ENCODE peak calls at places on chromosomes 11 and 22, in four cellular contexts. E is HepG2, B is H1, Q is NT2/D1. T is an unnamed sample.

GRCh38 chr11:26649884-26650283 is 72.0 kb downstream of the SLC5A12 start:
- DNase-seq in E (peak), B (peak), Q (peak), T (peak)

GRCh38 chr22:30398685-30399680 is 2.2 kb downstream of the SEC14L2 start:
- DNase-seq in E (no peak), B (no peak), Q (no peak), T (no peak)

GRCh38 chr11:123176785-123177184 is 18.3 kb downstream of the CLMP start:
- DNase-seq in E (no peak), B (no peak), Q (no peak), T (no peak)

GRCh38 chr11:28760676-28761390 is 652.6 kb downstream of the METTL15 start:
- DNase-seq in E (no peak), B (no peak), Q (no peak), T (no peak)

GRCh38 chr22:20904008-20904979 is 12.9 kb upstream of the CRKL start:
- DNase-seq in E (peak), B (no peak), Q (no peak), T (no peak)

GRCh38 chr11:30889116-30889765 is 303.1 kb upstream of the MPPED2 start:
- DNase-seq in E (no peak), B (no peak), Q (no peak), T (no peak)

GRCh38 chr22:36641902-36642640 is 61.5 kb downstream of the CACNG2 start:
- DNase-seq in E (no peak), B (no peak), Q (no peak), T (no peak)

GRCh38 chr11:105244157-105244820 is 104.7 kb upstream of the CARD18 start:
- DNase-seq in E (no peak), B (no peak), Q (no peak), T (no peak)

GRCh38 chr11:64878494-64879225 is at the start of gene EHD1:
- DNase-seq in E (peak), B (peak), Q (peak), T (peak)

GRCh38 chr22:28976588-28976987 is 85.0 kb downstream of the C22orf31 start:
- DNase-seq in E (no peak), B (no peak), Q (no peak), T (no peak)

GRCh38 chr22:26610983-26611382 is 6.8 kb downstream of the CRYBB1 start:
- DNase-seq in E (no peak), B (no peak), Q (no peak), T (no peak)

GRCh38 chr22:27086728-27087450 is 429.5 kb downstream of the MIAT start:
- DNase-seq in E (no peak), B (no peak), Q (no peak), T (no peak)

GRCh38 chr22:37294747-37295146 is 12.4 kb downstream of the CYTH4 start:
- DNase-seq in E (no peak), B (no peak), Q (no peak), T (no peak)

GRCh38 chr22:32823024-32823730 is 21.7 kb downstream of the TIMP3 start:
- DNase-seq in E (peak), B (peak), Q (no peak), T (no peak)

GRCh38 chr11:126506789-126507188 is 151.3 kb downstream of the ST3GAL4 start:
- DNase-seq in E (no peak), B (no peak), Q (no peak), T (no peak)

GRCh38 chr11:10534331-10534730 is 6.7 kb downstream of the RNF141 start:
- DNase-seq in E (no peak), B (no peak), Q (no peak), T (no peak)

GRCh38 chr11:74100735-74101134 is 70.1 kb downstream of the C2CD3 start:
- DNase-seq in E (no peak), B (no peak), Q (no peak), T (no peak)

GRCh38 chr11:396511-396947 is 2.5 kb downstream of the PKP3 start:
- DNase-seq in E (peak), B (no peak), Q (no peak), T (no peak)

GRCh38 chr22:44992166-44992565 is 17.6 kb downstream of the PHF21B start:
- DNase-seq in E (no peak), B (no peak), Q (no peak), T (no peak)

GRCh38 chr11:33634291-33634834 is 66.3 kb downstream of the C11orf91 start:
- DNase-seq in E (no peak), B (no peak), Q (no peak), T (no peak)

GRCh38 chr22:48186121-48186790 is 1423.8 kb downstream of the TBC1D22A start:
- DNase-seq in E (no peak), B (peak), Q (no peak), T (no peak)

GRCh38 chr11:120667281-120667680 is 155.7 kb downstream of the GRIK4 start:
- DNase-seq in E (no peak), B (no peak), Q (no peak), T (no peak)

GRCh38 chr11:43735931-43736330 is 55.4 kb downstream of the HSD17B12 start:
- DNase-seq in E (no peak), B (no peak), Q (no peak), T (no peak)
- TF ChIP-seq SUZ12 in E (no peak), B (no peak), Q (no peak), T (no peak)

GRCh38 chr11:128827494-128827893 is 39.6 kb downstream of the KCNJ1 start:
- DNase-seq in E (no peak), B (no peak), Q (no peak), T (no peak)

GRCh38 chr11:128828350-128828749 is 38.7 kb downstream of the KCNJ1 start:
- DNase-seq in E (no peak), B (no peak), Q (no peak), T (no peak)

GRCh38 chr11:128830836-128831780 is 36.0 kb downstream of the KCNJ1 start:
- DNase-seq in E (peak), B (peak), Q (peak), T (peak)

GRCh38 chr11:128831781-128832497 is 35.2 kb downstream of the KCNJ1 start:
- DNase-seq in E (no peak), B (no peak), Q (no peak), T (peak)

GRCh38 chr11:128830290-128830813 is 36.7 kb downstream of the KCNJ1 start:
- DNase-seq in E (no peak), B (no peak), Q (no peak), T (peak)
- H3K9ac ChIP-seq in E (no peak), B (no peak), Q (no peak), T (peak)

GRCh38 chr11:1546077-1546535 is 26.0 kb downstream of the DUSP8 start:
- DNase-seq in E (no peak), B (peak), Q (no peak), T (no peak)
- TF ChIP-seq SUZ12 in E (no peak), B (no peak), Q (no peak), T (no peak)

GRCh38 chr11:15886866-15887265 is 469.5 kb downstream of the SOX6 start:
- DNase-seq in E (no peak), B (no peak), Q (no peak), T (no peak)

GRCh38 chr11:15885913-15886698 is 470.2 kb downstream of the SOX6 start:
- DNase-seq in E (no peak), B (no peak), Q (no peak), T (no peak)

GRCh38 chr11:15884131-15884530 is 472.2 kb downstream of the SOX6 start:
- DNase-seq in E (no peak), B (no peak), Q (no peak), T (no peak)

GRCh38 chr11:15883349-15883961 is 472.9 kb downstream of the SOX6 start:
- DNase-seq in E (no peak), B (no peak), Q (no peak), T (no peak)

DNA sequence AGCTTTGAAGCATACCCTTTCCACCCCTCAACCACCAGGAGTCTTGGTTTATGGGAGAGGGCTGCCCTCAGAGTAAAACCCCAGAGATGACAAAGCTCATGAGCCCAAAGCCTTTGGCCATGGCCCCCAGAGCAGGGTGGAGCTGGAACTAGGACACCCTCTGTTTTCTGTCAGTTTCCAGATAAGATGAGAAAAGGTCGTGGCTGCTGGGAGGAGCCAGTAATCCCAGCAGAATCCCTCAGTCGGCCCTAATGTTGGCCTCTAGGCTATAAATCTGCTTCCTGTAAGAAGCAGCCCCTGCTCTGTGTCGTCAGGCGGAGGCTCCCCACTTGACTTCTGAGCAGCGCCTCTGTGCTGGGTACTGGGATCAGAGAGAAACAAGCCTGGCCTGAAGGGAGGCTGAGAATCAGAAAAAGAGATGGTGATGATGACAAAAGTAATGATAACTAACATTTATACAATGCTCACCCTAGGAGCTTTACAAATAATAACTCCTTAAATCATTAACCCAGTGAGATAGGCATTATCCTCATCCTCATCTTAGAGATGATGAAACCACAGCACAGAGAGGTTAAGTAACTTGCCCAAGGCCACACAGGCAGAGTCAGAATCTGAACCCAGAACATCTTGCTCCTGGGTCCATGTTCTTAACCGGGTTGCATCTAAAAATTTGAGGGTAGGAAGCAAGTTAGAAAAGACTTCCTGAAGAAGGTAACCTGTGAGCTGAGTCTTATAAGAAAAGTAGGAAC is 471.4 kb downstream of the SOX6 start:
- DNase-seq in E (no peak), B (no peak), Q (no peak), T (no peak)
- H3K9ac ChIP-seq in E (no peak), B (no peak), Q (no peak), T (no peak)

DNA sequence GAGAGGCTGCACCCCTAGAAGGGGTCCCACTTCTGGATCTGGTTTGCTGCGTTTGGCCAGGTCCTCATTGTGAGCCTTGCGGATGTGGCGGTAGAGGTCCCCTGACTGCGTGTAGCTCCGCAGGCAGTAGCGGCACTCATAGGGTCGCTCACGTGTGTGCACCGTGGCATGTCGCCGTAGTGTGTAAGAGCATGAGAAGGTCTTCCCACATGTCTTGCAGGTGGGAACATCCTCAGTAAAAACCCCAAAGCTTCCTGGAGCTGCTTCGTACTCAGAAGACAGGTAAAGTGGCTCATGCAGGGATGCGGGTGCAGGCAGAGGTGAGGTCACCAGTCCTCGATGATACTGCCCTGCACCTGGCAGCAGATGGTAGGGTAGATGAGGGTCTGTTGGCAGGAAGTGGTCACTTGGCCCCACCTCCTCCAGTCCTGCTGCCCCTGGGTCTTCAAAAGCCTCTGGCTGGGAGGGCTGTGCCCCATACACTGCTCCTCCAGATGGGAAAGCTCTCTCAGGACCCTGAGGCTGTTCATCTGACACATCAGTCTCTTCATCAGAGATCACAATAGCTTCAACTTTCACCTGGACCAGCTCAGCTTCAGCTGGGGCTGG is 1.7 kb downstream of the ZBTB3 start:
- DNase-seq in E (no peak), B (no peak), Q (no peak), T (no peak)
- TF ChIP-seq SUZ12 in E (no peak), B (no peak), Q (no peak), T (no peak)

GRCh38 chr11:70141490-70142014 is 61.5 kb upstream of the FADD start:
- DNase-seq in E (no peak), B (no peak), Q (peak), T (no peak)
- H3K9ac ChIP-seq in E (no peak), B (no peak), Q (peak), T (no peak)

T was measured in GM12878.